ENCODE peak calls at places on chromosome 3, in eight cellular contexts. C, B, M, U, J, G, O and P are unnamed samples.

GRCh38 chr3:43531835-43532234 is 90.0 kb downstream of the ANO10 start:
- DNase-seq in C (no peak), J (no peak), O (no peak), B (no peak), M (no peak), U (no peak), G (peak), P (peak)

GRCh38 chr3:22496641-22497040 is 706.5 kb upstream of the UBE2E2 start:
- DNase-seq in M (no peak), U (no peak), B (no peak), C (no peak), G (peak), O (no peak), J (no peak), P (no peak)

GRCh38 chr3:56157693-56158092 is 310.6 kb downstream of the ERC2 start:
- DNase-seq in M (no peak), U (no peak), O (peak), J (no peak), C (no peak), B (no peak), G (peak), P (peak)

GRCh38 chr3:13148561-13149330 is 75.5 kb upstream of the IQSEC1 start:
- DNase-seq in C (no peak), J (no peak), M (no peak), G (no peak), U (no peak), O (peak), B (no peak), P (no peak)

GRCh38 chr3:183094711-183095110 is 4.6 kb downstream of the MCCC1 start:
- DNase-seq in C (no peak), G (no peak), M (no peak), J (no peak), U (no peak), O (no peak), B (no peak), P (no peak)

GRCh38 chr3:138356666-138357409 is 8.5 kb downstream of the MRAS start:
- DNase-seq in B (no peak), O (no peak), U (no peak), J (no peak), M (no peak), C (no peak), G (no peak), P (no peak)

GRCh38 chr3:73614385-73614784 is 10.4 kb downstream of the PDZRN3 start:
- DNase-seq in U (peak), B (no peak), C (peak), J (no peak), M (peak), G (peak), O (no peak), P (no peak)

GRCh38 chr3:183117046-183117445 is 17.8 kb upstream of the MCCC1 start:
- DNase-seq in U (no peak), C (no peak), O (peak), B (no peak), G (no peak), J (no peak), M (no peak), P (no peak)

GRCh38 chr3:134423153-134423552 is 48.9 kb upstream of the AMOTL2 start:
- DNase-seq in G (peak), U (no peak), J (no peak), C (no peak), B (peak), O (peak), M (peak), P (no peak)

GRCh38 chr3:148924572-148924971 is 59.5 kb downstream of the CPA3 start:
- DNase-seq in C (no peak), U (no peak), G (peak), O (no peak), M (peak), B (no peak), J (no peak), P (peak)

GRCh38 chr3:184349563-184350470 is 11.6 kb downstream of the CLCN2 start:
- DNase-seq in O (no peak), C (no peak), B (no peak), J (no peak), U (no peak), G (no peak), M (no peak), P (no peak)

GRCh38 chr3:179653106-179653776 is 401 bp downstream of the USP13 start:
- DNase-seq in B (peak), M (peak), J (peak), U (peak), O (peak), G (peak), C (peak), P (peak)

GRCh38 chr3:106130384-106131084 is 261.7 kb upstream of the CBLB start:
- DNase-seq in U (no peak), J (no peak), C (no peak), G (peak), B (peak), O (no peak), M (peak), P (peak)

GRCh38 chr3:5071061-5071460 is 51.0 kb upstream of the ARL8B start:
- DNase-seq in B (no peak), U (peak), M (peak), J (no peak), G (peak), C (no peak), O (no peak), P (peak)

GRCh38 chr3:28836199-28836598 is 444.7 kb upstream of the RBMS3 start:
- DNase-seq in C (no peak), U (no peak), O (no peak), M (no peak), B (no peak), J (no peak), G (no peak), P (no peak)

GRCh38 chr3:30544811-30545210 is 61.6 kb upstream of the TGFBR2 start:
- DNase-seq in B (no peak), C (no peak), J (no peak), M (peak), U (no peak), G (peak), O (no peak), P (peak)

GRCh38 chr3:112012205-112012604 is 13.5 kb downstream of the TAGLN3 start:
- DNase-seq in J (no peak), M (no peak), O (no peak), B (no peak), C (no peak), G (no peak), U (no peak), P (no peak)

GRCh38 chr3:174756200-174756829 is 102.8 kb upstream of the NAALADL2 start:
- DNase-seq in B (no peak), J (no peak), O (no peak), U (no peak), G (no peak), C (no peak), M (no peak), P (no peak)

GRCh38 chr3:188296761-188297689 is 143.1 kb downstream of the LPP start:
- DNase-seq in J (no peak), B (peak), U (peak), C (peak), G (peak), O (no peak), M (peak), P (peak)

GRCh38 chr3:52356126-52356525 is 40.0 kb downstream of the DNAH1 start:
- DNase-seq in C (no peak), O (no peak), G (no peak), U (no peak), B (no peak), J (no peak), M (no peak), P (no peak)

GRCh38 chr3:106814231-106814630 is 563.0 kb upstream of the CCDC54 start:
- DNase-seq in O (no peak), U (no peak), J (no peak), M (no peak), C (no peak), B (no peak), G (no peak), P (no peak)

GRCh38 chr3:108914774-108915641 is 38.7 kb downstream of the GUCA1C start:
- DNase-seq in J (peak), M (peak), B (peak), G (peak), O (peak), C (peak), U (peak), P (no peak)

GRCh38 chr3:184242297-184242685 is 6.5 kb downstream of the ALG3 start:
- DNase-seq in G (no peak), O (no peak), B (no peak), J (no peak), C (no peak), M (no peak), U (no peak), P (no peak)

GRCh38 chr3:126537730-126538281 is 13.9 kb downstream of the CHST13 start:
- DNase-seq in M (peak), C (no peak), G (no peak), O (peak), U (no peak), B (no peak), J (no peak), P (no peak)

GRCh38 chr3:179921500-179921899 is 115.2 kb downstream of the PEX5L start:
- DNase-seq in O (no peak), J (no peak), C (no peak), G (no peak), B (no peak), M (no peak), U (no peak), P (no peak)

GRCh38 chr3:65785065-65785645 is 253.6 kb downstream of the MAGI1 start:
- DNase-seq in J (no peak), C (no peak), U (no peak), G (peak), M (peak), O (no peak), B (peak), P (peak)

GRCh38 chr3:87503901-87504498 is 227.6 kb upstream of the POU1F1 start:
- DNase-seq in C (peak), O (peak), B (peak), M (peak), U (no peak), J (no peak), G (peak), P (peak)

GRCh38 chr3:27312044-27312668 is 57.0 kb downstream of the NEK10 start:
- DNase-seq in O (peak), M (peak), B (peak), J (no peak), U (no peak), C (no peak), G (peak), P (peak)

GRCh38 chr3:141126661-141127343 is 75.7 kb downstream of the SPSB4 start:
- DNase-seq in O (no peak), J (no peak), M (no peak), U (no peak), C (no peak), B (no peak), G (no peak), P (no peak)

GRCh38 chr3:48558446-48559134 is 2.0 kb upstream of the PFKFB4 start:
- DNase-seq in J (no peak), M (no peak), B (no peak), O (no peak), C (peak), G (no peak), U (no peak), P (no peak)

GRCh38 chr3:14988988-14989394 is 41.6 kb downstream of the NR2C2 start:
- DNase-seq in O (peak), B (no peak), G (no peak), U (no peak), C (no peak), M (no peak), J (no peak), P (no peak)

GRCh38 chr3:58466899-58467563 is 24.9 kb upstream of the KCTD6 start:
- DNase-seq in U (no peak), J (no peak), O (peak), B (no peak), G (no peak), M (no peak), C (no peak), P (no peak)

GRCh38 chr3:49750056-49750455 is 26.3 kb upstream of the GMPPB start:
- DNase-seq in C (no peak), M (no peak), O (no peak), U (no peak), G (no peak), B (no peak), J (no peak), P (no peak)

GRCh38 chr3:152236741-152237140 is 32.0 kb upstream of the MBNL1 start:
- DNase-seq in J (no peak), G (no peak), M (no peak), U (no peak), B (peak), O (no peak), C (no peak), P (peak)

DNA sequence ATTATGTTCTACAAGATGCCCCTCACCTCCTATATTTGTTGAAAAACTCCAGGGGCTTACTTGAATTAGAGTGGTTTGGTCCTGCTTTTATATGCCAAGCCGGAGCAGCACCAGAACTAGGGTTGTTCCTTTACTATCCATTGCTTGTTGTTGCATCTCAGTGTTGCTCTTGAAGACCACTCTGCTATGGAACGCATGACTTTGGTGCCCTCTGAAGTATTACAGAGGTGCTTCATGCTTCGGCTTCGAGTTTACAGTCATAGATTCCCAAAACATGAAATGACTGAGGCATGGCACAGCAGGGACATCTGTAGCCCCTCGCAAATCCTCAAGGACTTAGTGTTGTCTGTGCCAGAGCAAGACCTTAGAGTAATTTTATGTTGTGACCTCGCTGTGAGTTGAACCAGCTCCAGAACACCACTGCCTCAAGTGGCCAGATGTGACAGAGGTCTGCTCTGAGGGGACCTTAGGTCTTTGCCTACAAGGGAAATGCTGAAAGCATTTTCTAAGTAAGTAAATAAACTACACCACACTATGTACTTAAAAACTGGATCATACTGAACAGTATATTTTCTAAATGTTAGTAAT is 67.2 kb upstream of the SIAH2 start:
- DNase-seq in O (peak), B (peak), J (no peak), U (no peak), C (no peak), G (peak), M (no peak), P (no peak)
- TF ChIP-seq CTCF in O (peak), B (peak), J (peak), U (no peak), C (no peak), G (no peak), M (peak), P (peak)

DNA sequence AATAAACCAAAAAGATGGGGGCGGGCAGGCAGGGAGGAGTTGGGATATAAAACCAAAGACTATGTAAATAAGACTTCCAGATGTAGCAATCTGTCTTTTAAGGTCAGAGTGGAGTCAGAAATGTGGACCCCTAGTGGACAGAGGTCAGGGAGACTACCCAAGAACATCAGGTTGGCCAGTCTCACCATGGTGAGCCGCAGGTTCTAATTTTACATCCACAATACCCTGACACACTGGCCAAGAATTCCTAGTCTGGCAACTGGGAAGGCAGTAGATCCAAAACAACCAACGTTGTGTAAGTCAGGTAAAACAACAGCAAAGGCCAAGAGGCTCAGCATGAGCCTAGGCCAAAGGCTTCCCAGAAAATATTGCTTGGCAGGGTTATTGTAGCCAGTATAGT is 203.4 kb downstream of the FOXP1 start:
- DNase-seq in B (no peak), G (no peak), J (no peak), M (no peak), O (peak), C (no peak), U (no peak), P (no peak)
- TF ChIP-seq CTCF in B (no peak), G (no peak), J (peak), M (no peak), O (peak), C (no peak), U (no peak), P (no peak)

GRCh38 chr3:197002701-197003454 is 26.7 kb downstream of the MELTF start:
- DNase-seq in B (peak), U (peak), G (peak), J (peak), C (peak), O (peak), M (peak), P (no peak)
- TF ChIP-seq CTCF in B (peak), U (peak), G (peak), J (peak), C (peak), O (peak), M (peak), P (peak)

GRCh38 chr3:40803311-40803710 is 278.6 kb downstream of the ZNF621 start:
- DNase-seq in B (no peak), U (no peak), O (no peak), M (no peak), G (no peak), J (no peak), C (no peak), P (no peak)

GRCh38 chr3:40805456-40805855 is 280.7 kb downstream of the ZNF621 start:
- DNase-seq in M (peak), U (no peak), J (no peak), C (no peak), B (no peak), G (no peak), O (no peak), P (no peak)

GRCh38 chr3:40801276-40801675 is 276.5 kb downstream of the ZNF621 start:
- DNase-seq in J (no peak), B (no peak), M (peak), U (no peak), O (no peak), G (peak), C (no peak), P (no peak)

GRCh38 chr3:40800343-40800742 is 275.6 kb downstream of the ZNF621 start:
- DNase-seq in O (peak), M (peak), B (no peak), C (no peak), U (peak), J (no peak), G (peak), P (peak)
- TF ChIP-seq CTCF in O (no peak), M (no peak), B (no peak), C (no peak), U (no peak), J (no peak), G (no peak), P (no peak)

DNA sequence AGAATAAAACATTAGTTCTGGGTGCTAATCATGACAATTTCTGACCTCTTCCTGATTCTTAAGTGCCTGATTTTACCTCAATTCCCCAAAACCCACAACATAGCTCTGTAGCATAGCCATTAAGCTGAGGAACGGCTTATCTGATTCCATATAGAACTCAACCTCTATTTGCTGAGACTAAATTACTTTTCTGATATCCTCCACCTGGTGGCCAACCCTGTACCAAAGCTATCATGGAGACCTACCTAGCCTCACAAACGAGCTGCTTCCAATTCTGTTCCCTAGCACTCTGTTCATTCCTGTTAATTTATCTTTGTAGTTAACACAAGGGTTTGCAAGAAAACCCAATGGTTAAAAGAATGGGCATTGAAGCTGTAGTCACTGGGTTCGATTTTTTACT is 245.2 kb downstream of the PLOD2 start:
- DNase-seq in C (no peak), O (peak), U (no peak), J (no peak), G (no peak), B (no peak), M (no peak), P (no peak)
- TF ChIP-seq CTCF in C (no peak), O (peak), U (no peak), J (no peak), G (no peak), B (no peak), M (no peak), P (no peak)